ENCODE peak calls at places on chromosomes 7 and 10, in six cellular contexts. K, U, W, M, J and V are unnamed samples. For H3K4me1, the result is how much of the 10 kb centered on the place peaks cover.

GRCh38 chr7:107405559-107405958 is 64.3 kb upstream of the GPR22 start:
- DNase-seq in W (no peak), K (no peak), J (no peak), M (no peak), U (peak), V (no peak)

GRCh38 chr7:17184805-17185689 is 113.4 kb upstream of the AHR start:
- DNase-seq in J (no peak), U (no peak), M (no peak), K (no peak), W (no peak), V (no peak)

GRCh38 chr10:96415896-96416554 is 57.2 kb upstream of the OPALIN start:
- DNase-seq in M (no peak), U (no peak), K (no peak), W (no peak), J (no peak), V (no peak)

GRCh38 chr7:108097703-108098102 is 32.5 kb downstream of the LAMB4 start:
- DNase-seq in U (peak), J (peak), W (no peak), M (no peak), K (no peak), V (no peak)

GRCh38 chr10:69446650-69447151 is 4.6 kb upstream of the TSPAN15 start:
- DNase-seq in W (no peak), K (no peak), M (no peak), J (no peak), U (peak), V (no peak)

GRCh38 chr7:120926943-120927346 is 23.6 kb upstream of the ING3 start:
- DNase-seq in U (no peak), J (no peak), M (no peak), W (no peak), K (no peak), V (no peak)

GRCh38 chr10:107517811-107518210 is 353.3 kb upstream of the SORCS1 start:
- DNase-seq in K (no peak), J (no peak), W (no peak), M (no peak), U (no peak), V (no peak)

GRCh38 chr10:120490288-120490687 is 33.3 kb downstream of the PLPP4 start:
- DNase-seq in K (no peak), M (no peak), J (no peak), W (no peak), U (no peak), V (no peak)

GRCh38 chr10:112969542-112969941 is 19.5 kb downstream of the TCF7L2 start:
- DNase-seq in K (no peak), M (no peak), U (no peak), W (no peak), J (no peak), V (no peak)

GRCh38 chr7:127582361-127582760 is 3.0 kb downstream of the GCC1 start:
- DNase-seq in M (no peak), W (no peak), J (no peak), U (no peak), K (no peak), V (no peak)

GRCh38 chr7:86600506-86601290 is 43.0 kb upstream of the GRM3 start:
- DNase-seq in K (peak), J (no peak), U (no peak), M (no peak), W (no peak), V (no peak)

GRCh38 chr10:79264942-79265341 is 82.3 kb upstream of the PPIF start:
- DNase-seq in J (no peak), K (no peak), W (no peak), M (no peak), U (no peak), V (no peak)

GRCh38 chr10:10991144-10991543 is 26.5 kb upstream of the CELF2 start:
- DNase-seq in K (no peak), M (no peak), J (no peak), U (no peak), W (no peak), V (no peak)

GRCh38 chr7:6395898-6396582 is 51.7 kb downstream of the DAGLB start:
- DNase-seq in M (no peak), W (no peak), K (peak), J (no peak), U (no peak), V (no peak)

GRCh38 chr10:82358486-82359097 is 483.6 kb downstream of the NRG3 start:
- DNase-seq in K (peak), J (no peak), W (no peak), U (no peak), M (no peak), V (no peak)

GRCh38 chr10:43297534-43297933 is 30.7 kb upstream of the RASGEF1A start:
- DNase-seq in J (no peak), W (no peak), M (peak), K (no peak), U (no peak), V (no peak)

GRCh38 chr7:44548893-44549292 is 7.8 kb upstream of the NPC1L1 start:
- DNase-seq in K (no peak), W (no peak), M (no peak), U (no peak), J (no peak), V (no peak)

GRCh38 chr7:144854839-144855424 is 19.1 kb upstream of the TPK1 start:
- DNase-seq in W (no peak), M (no peak), K (peak), U (peak), J (peak), V (no peak)

GRCh38 chr7:16212032-16212431 is 209.3 kb downstream of the CRPPA start:
- DNase-seq in J (no peak), M (no peak), W (no peak), U (no peak), K (no peak), V (no peak)

DNA sequence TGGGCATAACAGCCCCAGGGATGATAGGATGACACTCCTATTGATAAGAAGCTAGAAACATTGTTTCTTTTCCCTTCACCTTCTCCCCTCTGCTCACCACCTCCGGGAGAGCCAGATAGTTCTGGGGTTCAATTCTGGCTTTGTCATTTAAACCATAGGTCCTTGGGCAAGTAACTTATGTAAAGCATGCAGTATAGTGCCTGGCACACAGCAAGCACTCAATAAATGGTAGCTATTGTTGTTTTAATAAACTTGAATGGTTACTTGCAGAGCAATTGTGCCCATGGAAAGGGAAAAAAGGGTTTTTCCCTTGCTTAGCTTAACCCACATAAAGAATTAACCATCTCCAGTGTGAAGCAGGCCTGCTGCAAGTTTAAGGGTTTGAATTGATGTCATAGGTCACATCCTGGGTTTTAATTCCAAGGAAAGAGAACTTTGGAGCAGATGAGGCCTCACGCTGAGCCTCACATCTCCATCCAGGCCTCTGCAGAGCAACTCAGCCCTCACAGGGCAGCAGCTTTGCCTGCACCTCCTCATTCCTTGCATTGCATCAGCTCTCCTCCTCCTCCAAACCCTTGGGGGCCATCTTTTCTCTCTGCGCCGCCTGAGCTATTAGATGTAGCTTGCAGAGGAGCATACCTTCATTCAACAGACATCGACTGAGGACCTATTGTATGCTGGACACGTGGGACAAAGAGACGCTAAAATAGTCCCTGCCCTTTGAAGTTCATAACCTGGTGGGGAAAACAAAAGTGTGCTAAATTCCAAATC is 22.9 kb downstream of the ZNF775 start:
- DNase-seq in W (no peak), U (no peak), K (no peak), J (no peak), M (no peak), V (no peak)
- H3K4me1 ChIP-seq in W (under half), U (under half), K (under half), J (under half), M (under half), V (under half)

GRCh38 chr7:26673858-26674257 is 190.5 kb downstream of the SKAP2 start:
- DNase-seq in M (no peak), W (no peak), J (no peak), K (no peak), U (no peak), V (no peak)
- H3K4me1 ChIP-seq in M (under half), W (under half), J (under half), K (under half), U (under half), V (under half)

GRCh38 chr10:124736491-124737136 is 7.6 kb downstream of the FAM53B start:
- DNase-seq in M (peak), K (peak), W (no peak), U (no peak), J (no peak), V (no peak)
- H3K4me1 ChIP-seq in M (half or more), K (half or more), W (under half), U (under half), J (half or more), V (half or more)

DNA sequence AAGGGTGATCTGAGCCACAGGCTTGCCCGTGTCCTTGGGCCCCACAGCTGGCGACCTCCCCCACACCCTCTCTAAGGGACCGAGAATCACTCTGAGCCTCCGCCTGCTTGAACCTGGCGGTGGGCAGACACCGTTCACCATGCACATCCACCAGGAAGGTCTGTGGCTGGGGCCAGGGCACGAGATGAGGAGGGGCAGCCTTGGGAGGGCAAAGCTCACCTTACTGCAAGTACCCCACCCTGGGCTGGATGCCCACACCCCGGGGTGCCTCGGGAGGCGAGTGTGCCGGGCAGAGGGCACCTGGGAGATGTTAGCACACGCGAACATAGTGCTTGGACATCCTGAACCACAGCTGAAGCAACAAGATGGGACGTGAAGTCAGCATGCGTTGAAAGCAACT is 211.9 kb downstream of the ELFN1 start:
- DNase-seq in M (no peak), K (no peak), J (no peak), W (no peak), U (no peak), V (no peak)
- H3K4me1 ChIP-seq in M (under half), K (under half), J (under half), W (under half), U (under half), V (under half)

GRCh38 chr7:131012477-131013031 is 278.5 kb upstream of the KLF14 start:
- DNase-seq in U (no peak), J (peak), M (no peak), W (no peak), K (no peak), V (no peak)
- H3K4me1 ChIP-seq in U (half or more), J (half or more), M (half or more), W (under half), K (under half), V (half or more)

DNA sequence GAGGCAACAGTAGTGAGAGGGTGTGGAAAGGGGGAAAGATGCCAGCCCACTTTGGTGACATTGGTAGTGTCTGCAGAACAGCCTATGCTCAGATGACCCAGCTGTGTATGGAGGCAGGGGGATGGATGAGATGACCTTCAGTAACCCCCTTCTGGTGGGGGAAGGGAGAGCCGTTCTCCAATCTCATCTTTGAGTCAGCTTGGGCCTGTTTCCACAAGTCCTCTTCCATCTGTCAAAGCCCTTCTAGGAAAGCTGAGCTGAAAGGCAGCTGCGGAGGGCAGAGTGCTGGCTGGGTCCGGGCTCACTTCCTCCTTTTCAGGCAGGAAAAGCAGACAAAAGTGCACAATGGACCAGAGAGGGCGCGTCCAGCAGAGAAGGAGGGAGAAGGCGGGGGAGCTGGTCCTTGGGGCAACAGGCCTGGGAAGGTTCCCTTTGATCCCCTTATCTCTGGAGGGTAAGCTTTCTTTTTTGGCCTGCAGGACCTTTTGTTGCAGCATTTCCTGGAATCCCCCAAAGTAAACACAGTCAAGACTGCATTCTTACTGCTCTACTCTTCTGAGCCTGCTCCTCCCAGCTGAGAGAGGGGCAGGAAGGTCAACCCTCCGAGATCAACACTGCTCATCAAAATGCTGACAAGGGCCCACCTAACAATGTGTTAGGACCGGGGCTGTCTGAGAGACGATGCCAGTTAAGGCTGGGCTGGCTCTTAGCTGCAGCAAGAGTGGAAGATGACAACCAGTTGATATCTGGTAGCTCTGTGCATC is 1.2 kb upstream of the LRMDA start:
- DNase-seq in M (no peak), U (no peak), W (no peak), K (no peak), J (no peak), V (no peak)
- H3K4me1 ChIP-seq in M (half or more), U (under half), W (under half), K (under half), J (under half), V (under half)

GRCh38 chr7:2968176-2968575 is 75.5 kb downstream of the CARD11 start:
- DNase-seq in M (peak), W (no peak), K (no peak), J (no peak), U (no peak), V (no peak)
- H3K4me1 ChIP-seq in M (under half), W (under half), K (under half), J (under half), U (under half), V (under half)